ENCODE peak calls at places on chromosomes 5 and 9, in four cellular contexts. Q is endothelial cell; I is choroid plexus epithelial cell; B is activated CD8-positive, alpha-beta T cell treated with anti-CD3 and anti-CD28 coated beads for 36 hours. U is an unnamed sample.

GRCh38 chr5:156824800-156825199 is 25.3 kb upstream of the PPP1R2B start:
- DNase-seq in B (no peak), Q (peak), I (peak), U (no peak)

GRCh38 chr9:136309101-136309801 is 5.4 kb upstream of the CCDC187 start:
- DNase-seq in I (no peak), Q (no peak), B (peak), U (no peak)

GRCh38 chr5:168215646-168216045 is 75.8 kb upstream of the WWC1 start:
- DNase-seq in B (no peak), Q (no peak), I (no peak), U (no peak)

GRCh38 chr5:148687427-148687826 is 33.1 kb upstream of the HTR4 start:
- DNase-seq in B (peak), I (peak), Q (peak), U (no peak)

GRCh38 chr9:136151848-136152542 is 33.3 kb upstream of the TMEM250 start:
- DNase-seq in Q (no peak), I (no peak), B (no peak), U (no peak)

GRCh38 chr9:121844090-121844489 is 192.7 kb downstream of the DAB2IP start:
- DNase-seq in I (peak), Q (no peak), B (no peak), U (no peak)

GRCh38 chr9:21933865-21934264 is 60.3 kb downstream of the CDKN2A start:
- DNase-seq in Q (no peak), I (peak), B (no peak), U (no peak)

GRCh38 chr5:56440871-56441740 is 208.0 kb upstream of the ANKRD55 start:
- DNase-seq in B (no peak), I (peak), Q (no peak), U (no peak)

GRCh38 chr5:14818931-14819790 is 52.4 kb downstream of the ANKH start:
- DNase-seq in Q (no peak), I (peak), B (no peak), U (no peak)

GRCh38 chr9:90659626-90660364 is 17.2 kb upstream of the DIRAS2 start:
- DNase-seq in Q (no peak), I (peak), B (no peak), U (no peak)

GRCh38 chr5:122091942-122092600 is 14.0 kb upstream of the LOX start:
- DNase-seq in I (peak), Q (no peak), B (no peak), U (no peak)

GRCh38 chr5:14501353-14502162 is 80.0 kb upstream of the OTULINL start:
- DNase-seq in B (no peak), Q (no peak), I (no peak), U (no peak)

GRCh38 chr9:32992596-32993238 is 8.7 kb downstream of the APTX start:
- DNase-seq in Q (no peak), B (no peak), I (peak), U (no peak)

GRCh38 chr5:143495823-143496275 is 92.4 kb upstream of the NR3C1 start:
- DNase-seq in B (no peak), Q (no peak), I (peak), U (no peak)

GRCh38 chr5:110321117-110321516 is 405.4 kb downstream of the TMEM232 start:
- DNase-seq in I (peak), Q (no peak), B (no peak), U (no peak)

GRCh38 chr5:178502401-178503100 is 87.6 kb downstream of the COL23A1 start:
- DNase-seq in Q (no peak), I (no peak), B (no peak), U (no peak)

GRCh38 chr9:75869236-75869635 is 21.2 kb upstream of the PCSK5 start:
- DNase-seq in I (peak), B (no peak), Q (no peak), U (no peak)

GRCh38 chr9:96232539-96233241 is 69.3 kb downstream of the HSD17B3 start:
- DNase-seq in B (peak), I (peak), Q (peak), U (peak)

GRCh38 chr9:107480386-107480789 is 9.2 kb downstream of the KLF4 start:
- DNase-seq in I (peak), B (no peak), Q (no peak), U (no peak)

GRCh38 chr5:120465281-120465961 is 1.3 kb downstream of the PRR16 start:
- DNase-seq in I (peak), B (no peak), Q (peak), U (no peak)

GRCh38 chr5:4579679-4580078 is 560.5 kb upstream of the ADAMTS16 start:
- DNase-seq in B (no peak), Q (no peak), I (no peak), U (no peak)

GRCh38 chr9:121485618-121486531 is 13.8 kb downstream of the GGTA1 start:
- DNase-seq in I (no peak), Q (no peak), B (no peak), U (no peak)

GRCh38 chr9:86675805-86676204 is 271.5 kb downstream of the GAS1 start:
- DNase-seq in B (no peak), I (no peak), Q (no peak), U (no peak)

GRCh38 chr5:179264053-179264540 is 81.2 kb downstream of the ADAMTS2 start:
- DNase-seq in I (no peak), Q (no peak), B (no peak), U (no peak)

GRCh38 chr5:177472460-177473441 is 683 bp downstream of the DBN1 start:
- DNase-seq in B (peak), I (no peak), Q (peak), U (peak)

GRCh38 chr5:175060264-175060663 is 335.9 kb downstream of the MSX2 start:
- DNase-seq in B (no peak), I (no peak), Q (no peak), U (peak)

GRCh38 chr9:104232781-104233341 is 138.8 kb downstream of the SMC2 start:
- DNase-seq in Q (no peak), I (peak), B (no peak), U (no peak)

GRCh38 chr5:140000332-140000731 is 42.8 kb downstream of the NRG2 start:
- DNase-seq in B (no peak), I (no peak), Q (no peak), U (no peak)

GRCh38 chr5:148858106-148858505 is 31.7 kb downstream of the ADRB2 start:
- DNase-seq in Q (no peak), B (no peak), I (peak), U (no peak)

GRCh38 chr9:132241840-132242620 is 80.2 kb downstream of the NTNG2 start:
- DNase-seq in I (peak), B (peak), Q (no peak), U (peak)

GRCh38 chr5:72878854-72879253 is 62.4 kb downstream of the TNPO1 start:
- DNase-seq in I (peak), B (no peak), Q (no peak), U (no peak)

GRCh38 chr5:167902298-167902697 is 389.1 kb upstream of the WWC1 start:
- DNase-seq in I (no peak), B (no peak), Q (no peak), U (no peak)

GRCh38 chr5:67283275-67283987 is 86.8 kb upstream of the CD180 start:
- DNase-seq in B (no peak), Q (no peak), I (no peak), U (no peak)

GRCh38 chr9:134870746-134871667 is 9.6 kb upstream of the FCN2 start:
- DNase-seq in B (no peak), I (no peak), Q (no peak), U (no peak)

GRCh38 chr5:116573617-116574431 is 799 bp downstream of the SEMA6A start:
- DNase-seq in B (peak), I (peak), Q (peak), U (peak)

GRCh38 chr9:93031629-93032431 is 26.7 kb upstream of the SUSD3 start:
- DNase-seq in Q (no peak), I (no peak), B (no peak), U (no peak)

GRCh38 chr5:157431544-157432200 is 28.3 kb upstream of the NIPAL4 start:
- DNase-seq in Q (no peak), I (peak), B (peak), U (peak)

GRCh38 chr5:167565555-167565954 is 725.9 kb upstream of the WWC1 start:
- DNase-seq in Q (no peak), I (peak), B (no peak), U (no peak)

GRCh38 chr9:6834306-6834705 is 76.5 kb downstream of the KDM4C start:
- DNase-seq in I (no peak), Q (no peak), B (no peak), U (no peak)

GRCh38 chr9:134139081-134139480 is 3.2 kb downstream of the WDR5 start:
- DNase-seq in I (peak), B (no peak), Q (no peak), U (no peak)

DNA sequence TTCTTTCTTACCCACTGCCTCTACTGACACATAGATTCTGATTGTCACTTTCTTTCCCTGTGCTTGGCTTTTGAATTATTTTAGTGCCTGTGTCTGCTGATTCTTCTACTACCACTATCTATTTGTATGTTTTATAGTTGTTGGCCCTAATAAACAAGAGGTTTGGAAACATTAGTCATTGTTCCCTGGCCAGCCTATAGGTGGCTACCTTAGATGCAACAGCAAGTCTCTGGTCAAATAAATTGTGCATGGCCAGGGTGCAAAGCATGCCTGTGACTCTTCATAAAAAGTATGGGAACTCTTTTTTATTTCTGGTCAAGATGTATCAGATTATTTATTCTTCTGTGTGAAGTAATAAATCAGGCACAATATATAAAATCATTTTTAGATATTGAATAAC is 124.4 kb downstream of the PLK2 start:
- DNase-seq in I (peak), B (no peak), Q (no peak), U (no peak)
- TF ChIP-seq CTCF in I (peak), B (no peak), Q (peak), U (no peak)

GRCh38 chr5:129284010-129284409 is 176.1 kb upstream of the ADAMTS19 start:
- DNase-seq in I (no peak), Q (no peak), B (no peak), U (no peak)
- TF ChIP-seq CTCF in I (no peak), Q (no peak), B (no peak), U (no peak)

DNA sequence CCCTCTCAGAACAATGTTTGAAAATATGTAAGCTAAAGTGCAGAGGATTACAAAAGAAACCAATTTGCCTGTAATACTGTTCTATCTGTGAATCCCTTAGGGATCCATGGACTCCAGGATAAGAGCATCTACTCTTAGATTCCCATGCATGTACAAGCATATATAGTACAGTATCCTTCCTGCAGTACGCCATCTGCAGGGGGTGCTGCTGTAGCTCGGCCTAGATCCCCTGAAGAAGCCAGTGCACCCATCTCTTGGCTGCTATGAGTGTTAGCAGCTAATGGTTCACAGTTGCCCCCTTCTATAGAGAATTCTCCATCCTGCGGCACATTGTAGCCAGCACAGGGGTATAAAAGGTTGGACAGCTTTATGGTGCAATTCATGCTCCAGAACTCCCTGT is 61.8 kb upstream of the SLC30A5 start:
- DNase-seq in I (no peak), B (peak), Q (no peak), U (no peak)
- TF ChIP-seq CTCF in I (peak), B (no peak), Q (no peak), U (no peak)

GRCh38 chr5:142322747-142323479 is 1.9 kb downstream of the SPRY4 start:
- DNase-seq in Q (no peak), I (peak), B (no peak), U (no peak)

GRCh38 chr5:142325677-142326479 is 1.1 kb upstream of the SPRY4 start:
- DNase-seq in B (peak), I (peak), Q (peak), U (no peak)

GRCh38 chr5:142324871-142325676 is at the start of gene SPRY4:
- DNase-seq in B (peak), Q (peak), I (peak), U (peak)

GRCh38 chr5:142323480-142324376 is 1.1 kb downstream of the SPRY4 start:
- DNase-seq in B (no peak), I (peak), Q (no peak), U (no peak)

GRCh38 chr5:142324377-142324870 is 397 bp downstream of the SPRY4 start:
- DNase-seq in I (no peak), B (no peak), Q (no peak), U (no peak)
- TF ChIP-seq CTCF in I (peak), B (peak), Q (peak), U (peak)

GRCh38 chr9:124000784-124001444 is 10.7 kb upstream of the LHX2 start:
- DNase-seq in B (no peak), Q (no peak), I (no peak), U (no peak)

GRCh38 chr9:124003636-124004349 is 7.8 kb upstream of the LHX2 start:
- DNase-seq in I (no peak), Q (no peak), B (no peak), U (no peak)

GRCh38 chr9:124000161-124000783 is 11.3 kb upstream of the LHX2 start:
- DNase-seq in I (no peak), B (no peak), Q (no peak), U (no peak)

GRCh38 chr9:124001445-124001799 is 10.1 kb upstream of the LHX2 start:
- DNase-seq in Q (no peak), I (no peak), B (no peak), U (no peak)

GRCh38 chr9:124001865-124002525 is 9.6 kb upstream of the LHX2 start:
- DNase-seq in I (no peak), B (no peak), Q (no peak), U (no peak)
- TF ChIP-seq CTCF in I (no peak), B (no peak), Q (no peak), U (no peak)

DNA sequence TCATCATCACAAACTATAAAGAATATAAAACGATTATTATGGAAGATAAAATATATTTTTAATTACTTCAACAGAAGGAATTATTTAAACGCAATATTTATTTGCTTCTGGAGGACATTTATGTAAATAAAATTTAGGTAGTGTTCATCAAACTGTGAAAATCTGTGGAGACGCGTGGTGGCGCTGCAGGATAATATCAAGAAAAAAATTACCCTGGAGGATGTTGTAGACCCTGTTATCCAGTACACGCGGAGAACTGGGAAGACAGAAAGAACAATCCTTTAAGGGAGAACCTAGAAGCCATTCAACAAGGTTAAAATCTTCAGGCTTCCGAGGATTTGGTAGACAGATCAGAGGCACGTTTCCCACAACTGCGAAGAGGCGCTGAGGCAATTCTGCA is at the start of gene PCDHB12:
- DNase-seq in I (peak), Q (peak), B (peak), U (no peak)
- TF ChIP-seq CTCF in I (no peak), Q (peak), B (peak), U (no peak)

GRCh38 chr9:14768561-14769234 is 46.2 kb upstream of the CER1 start:
- DNase-seq in I (peak), Q (peak), B (no peak), U (peak)
- TF ChIP-seq CTCF in I (peak), Q (peak), B (peak), U (peak)